ENCODE peak calls at places on chromosome 6, in four cellular contexts. Z is stomach, Q is GDM1, N is non-pigmented ciliary epithelial cell. F is an unnamed sample.

GRCh38 chr6:82750570-82750969 is 315.1 kb downstream of the UBE3D start:
- DNase-seq in N (no peak), Q (no peak), Z (no peak), F (no peak)

GRCh38 chr6:79543411-79543810 is 6.2 kb upstream of the LCA5 start:
- DNase-seq in N (no peak), Z (no peak), Q (no peak), F (peak; percentile 14)

GRCh38 chr6:117986401-117986800 is 79.3 kb downstream of the SLC35F1 start:
- DNase-seq in Q (no peak), N (no peak), Z (no peak), F (peak; percentile 28)

GRCh38 chr6:36840471-36841461 is 1.5 kb upstream of the CPNE5 start:
- DNase-seq in Q (no peak), Z (no peak), N (no peak), F (peak; percentile 17)

GRCh38 chr6:55822815-55823214 is 52.6 kb downstream of the BMP5 start:
- DNase-seq in Q (no peak), N (peak; percentile 20), Z (no peak), F (no peak)

GRCh38 chr6:18742406-18742805 is 355.3 kb downstream of the RNF144B start:
- DNase-seq in N (peak; percentile 67), Q (no peak), Z (no peak), F (no peak)

GRCh38 chr6:139381216-139381615 is 6.8 kb upstream of the CITED2 start:
- DNase-seq in N (no peak), Z (no peak), Q (no peak), F (no peak)

GRCh38 chr6:26020291-26020982 is 57.8 kb downstream of the TRIM38 start:
- DNase-seq in Z (peak; percentile 88), Q (no peak), N (no peak), F (peak; percentile 96)

GRCh38 chr6:160667854-160668481 is 3.9 kb upstream of the LPA start:
- DNase-seq in Q (no peak), Z (peak; percentile 48), N (no peak), F (peak; percentile 66)

GRCh38 chr6:133548409-133548808 is 307.3 kb downstream of the EYA4 start:
- DNase-seq in N (peak; percentile 61), Q (no peak), Z (peak; percentile 58), F (no peak)

GRCh38 chr6:37538107-37538506 is 38.4 kb upstream of the CCDC167 start:
- DNase-seq in Z (no peak), N (no peak), Q (no peak), F (peak; percentile 69)

GRCh38 chr6:6993503-6994237 is 114.1 kb upstream of the RREB1 start:
- DNase-seq in Z (no peak), Q (no peak), N (no peak), F (no peak)

GRCh38 chr6:90238663-90239542 is 57.7 kb downstream of the BACH2 start:
- DNase-seq in Z (no peak), Q (no peak), N (no peak), F (peak; percentile 3)

GRCh38 chr6:148817689-148818088 is 70.9 kb downstream of the UST start:
- DNase-seq in N (no peak), Q (no peak), Z (no peak), F (no peak)

GRCh38 chr6:154394571-154394970 is 38.0 kb upstream of the IPCEF1 start:
- DNase-seq in Z (no peak), Q (no peak), N (no peak), F (no peak)

GRCh38 chr6:27066381-27066780 is 181.1 kb upstream of the PRSS16 start:
- DNase-seq in Z (no peak), Q (no peak), N (no peak), F (no peak)

GRCh38 chr6:76004202-76004601 is 68.3 kb downstream of the IMPG1 start:
- DNase-seq in Q (no peak), Z (no peak), N (no peak), F (no peak)

GRCh38 chr6:71724456-71725180 is 161.7 kb upstream of the RIMS1 start:
- DNase-seq in Z (no peak), Q (no peak), N (no peak), F (no peak)

GRCh38 chr6:170292778-170293164 is 1.9 kb upstream of the DLL1 start:
- DNase-seq in N (no peak), Z (no peak), Q (no peak), F (peak; percentile 51)

GRCh38 chr6:44478591-44479254 is 91.2 kb downstream of the CDC5L start:
- DNase-seq in N (no peak), Q (no peak), Z (no peak), F (no peak)

GRCh38 chr6:14852375-14852774 is 393.5 kb upstream of the JARID2 start:
- DNase-seq in N (no peak), Q (no peak), Z (no peak), F (no peak)

GRCh38 chr6:3516094-3516493 is 59.2 kb upstream of the SLC22A23 start:
- DNase-seq in N (no peak), Z (no peak), Q (no peak), F (peak; percentile 13)

GRCh38 chr6:27893059-27893835 is 18.9 kb downstream of the OR2B2 start:
- DNase-seq in N (peak; percentile 92), Q (peak; percentile 95), Z (peak; percentile 92), F (peak; percentile 98)

GRCh38 chr6:71727632-71728294 is 158.6 kb upstream of the RIMS1 start:
- DNase-seq in Z (no peak), N (no peak), Q (no peak), F (no peak)

GRCh38 chr6:31294056-31294455 is 22.2 kb upstream of the HLA-C start:
- DNase-seq in N (no peak), Z (no peak), Q (no peak), F (no peak)

GRCh38 chr6:168417660-168418059 is 23.3 kb upstream of the SMOC2 start:
- DNase-seq in N (no peak), Q (no peak), Z (no peak), F (no peak)

GRCh38 chr6:154414021-154414813 is 57.6 kb upstream of the IPCEF1 start:
- DNase-seq in Q (peak; percentile 43), Z (no peak), N (no peak), F (peak; percentile 51)

GRCh38 chr6:141610741-141611140 is 522.0 kb upstream of the GJE1 start:
- DNase-seq in N (peak; percentile 23), Q (no peak), Z (no peak), F (peak; percentile 71)

F was measured in DMS53.